ENCODE peak calls at places on chromosomes 4 and X, in four cellular contexts. One of them, this sample, is unnamed.

GRCh38 chr4:129532573-129532972 is 436.6 kb downstream of the C4orf33 start:
- DNase-seq in GM13977: no peak
- DNase-seq in MCF 10A: no peak
- DNase-seq in AG04450: no peak
- DNase-seq in this sample: no peak

GRCh38 chr4:40948017-40948416 is 198.3 kb downstream of the NSUN7 start:
- DNase-seq in GM13977: no peak
- DNase-seq in MCF 10A: no peak
- DNase-seq in AG04450: no peak
- DNase-seq in this sample: no peak

GRCh38 chrX:9312922-9313867 is 151.7 kb upstream of the TBL1X start:
- DNase-seq in GM13977: peak
- DNase-seq in MCF 10A: peak
- DNase-seq in AG04450: no peak
- DNase-seq in this sample: no peak

GRCh38 chr4:155610143-155610542 is 56.5 kb upstream of the GUCY1A1 start:
- DNase-seq in GM13977: no peak
- DNase-seq in MCF 10A: no peak
- DNase-seq in AG04450: no peak
- DNase-seq in this sample: no peak

GRCh38 chrX:3244203-3244743 is 102.2 kb downstream of the MXRA5 start:
- DNase-seq in GM13977: no peak
- DNase-seq in MCF 10A: no peak
- DNase-seq in AG04450: peak
- DNase-seq in this sample: peak

GRCh38 chr4:134668237-134668636 is 466.6 kb upstream of the PABPC4L start:
- DNase-seq in GM13977: no peak
- DNase-seq in MCF 10A: peak
- DNase-seq in AG04450: no peak
- DNase-seq in this sample: no peak

GRCh38 chr4:78100060-78100459 is 42.9 kb downstream of the FRAS1 start:
- DNase-seq in GM13977: no peak
- DNase-seq in MCF 10A: no peak
- DNase-seq in AG04450: no peak
- DNase-seq in this sample: no peak

GRCh38 chr4:636628-636950 is 11.2 kb downstream of the PDE6B start:
- DNase-seq in GM13977: no peak
- DNase-seq in MCF 10A: no peak
- DNase-seq in AG04450: no peak
- DNase-seq in this sample: no peak

GRCh38 chr4:91057871-91058270 is 930.7 kb downstream of the CCSER1 start:
- DNase-seq in GM13977: no peak
- DNase-seq in MCF 10A: peak
- DNase-seq in AG04450: no peak
- DNase-seq in this sample: no peak

GRCh38 chr4:37685211-37685725 is 908 bp downstream of the RELL1 start:
- DNase-seq in GM13977: no peak
- DNase-seq in MCF 10A: peak
- DNase-seq in AG04450: peak
- DNase-seq in this sample: no peak

GRCh38 chr4:166324321-166324720 is 451.3 kb downstream of the TLL1 start:
- DNase-seq in GM13977: no peak
- DNase-seq in MCF 10A: peak
- DNase-seq in AG04450: no peak
- DNase-seq in this sample: no peak

GRCh38 chr4:41022116-41022515 is 192.2 kb downstream of the APBB2 start:
- DNase-seq in GM13977: no peak
- DNase-seq in MCF 10A: no peak
- DNase-seq in AG04450: no peak
- DNase-seq in this sample: peak

GRCh38 chr4:100114909-100115308 is 75.4 kb downstream of the DDIT4L start:
- DNase-seq in GM13977: no peak
- DNase-seq in MCF 10A: no peak
- DNase-seq in AG04450: no peak
- DNase-seq in this sample: no peak

GRCh38 chr4:93646225-93646930 is 182.2 kb upstream of the ATOH1 start:
- DNase-seq in GM13977: no peak
- DNase-seq in MCF 10A: peak
- DNase-seq in AG04450: no peak
- DNase-seq in this sample: no peak

GRCh38 chrX:6226646-6227444 is 1.8 kb downstream of the NLGN4X start:
- DNase-seq in GM13977: no peak
- DNase-seq in MCF 10A: no peak
- DNase-seq in AG04450: no peak
- DNase-seq in this sample: no peak

DNA sequence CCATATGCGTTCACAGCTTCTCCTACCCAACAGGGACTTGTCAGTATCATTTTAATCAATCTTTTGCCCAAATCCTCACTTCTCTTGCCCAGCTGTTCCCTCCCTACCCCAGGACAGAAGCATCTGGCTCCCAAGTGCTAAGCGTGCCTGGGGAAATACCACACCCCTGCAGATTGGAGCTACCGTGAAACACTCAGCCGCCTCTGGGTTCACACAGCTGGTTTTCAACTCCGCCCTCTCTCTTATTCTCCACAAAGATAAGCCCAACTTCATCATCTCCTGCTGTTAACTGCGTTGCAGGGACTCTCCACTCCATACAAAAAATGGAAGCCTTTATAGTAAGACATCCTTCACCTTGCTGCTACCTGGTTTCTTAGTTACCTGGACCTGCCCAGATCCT is 147.3 kb upstream of the FTHL17 start:
- DNase-seq in GM13977: no peak
- DNase-seq in MCF 10A: no peak
- DNase-seq in AG04450: no peak
- DNase-seq in this sample: no peak
- TF ChIP-seq CTCF in GM13977: no peak
- TF ChIP-seq CTCF in MCF 10A: no peak
- TF ChIP-seq CTCF in AG04450: no peak
- TF ChIP-seq CTCF in this sample: no peak

GRCh38 chr4:15878011-15878410 is 60.5 kb downstream of the FGFBP1 start:
- DNase-seq in GM13977: no peak
- DNase-seq in MCF 10A: no peak
- DNase-seq in AG04450: no peak
- DNase-seq in this sample: no peak
- TF ChIP-seq CTCF in GM13977: peak
- TF ChIP-seq CTCF in MCF 10A: no peak
- TF ChIP-seq CTCF in AG04450: no peak
- TF ChIP-seq CTCF in this sample: no peak

GRCh38 chr4:85776091-85776490 is 301.1 kb downstream of the ARHGAP24 start:
- DNase-seq in GM13977: no peak
- DNase-seq in MCF 10A: no peak
- DNase-seq in AG04450: no peak
- DNase-seq in this sample: no peak

GRCh38 chr4:85772470-85772869 is 297.5 kb downstream of the ARHGAP24 start:
- DNase-seq in GM13977: no peak
- DNase-seq in MCF 10A: no peak
- DNase-seq in AG04450: no peak
- DNase-seq in this sample: no peak

GRCh38 chr4:85774489-85774888 is 299.5 kb downstream of the ARHGAP24 start:
- DNase-seq in GM13977: no peak
- DNase-seq in MCF 10A: no peak
- DNase-seq in AG04450: no peak
- DNase-seq in this sample: no peak

GRCh38 chr4:85774000-85774399 is 299.1 kb downstream of the ARHGAP24 start:
- DNase-seq in GM13977: no peak
- DNase-seq in MCF 10A: no peak
- DNase-seq in AG04450: no peak
- DNase-seq in this sample: no peak

DNA sequence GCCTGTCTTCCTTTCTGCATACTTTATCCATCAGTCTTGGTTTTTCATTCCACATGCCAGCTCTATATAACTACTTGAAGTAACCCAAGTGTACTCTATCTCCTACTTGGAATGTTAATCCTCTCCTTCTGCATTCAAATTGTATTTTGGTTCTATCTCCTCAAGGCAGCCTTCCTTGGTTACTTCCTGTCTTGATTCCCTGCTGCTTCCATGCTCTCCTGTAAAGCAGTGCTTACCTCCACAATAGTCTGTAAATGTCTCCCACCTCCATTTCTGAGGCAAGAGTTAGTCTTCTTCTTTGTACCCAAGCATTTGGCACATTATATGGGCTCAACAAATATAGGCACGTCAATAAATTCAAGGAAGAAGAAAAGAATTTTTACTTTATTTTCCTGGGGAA is 298.4 kb downstream of the ARHGAP24 start:
- DNase-seq in GM13977: no peak
- DNase-seq in MCF 10A: no peak
- DNase-seq in AG04450: no peak
- DNase-seq in this sample: no peak
- TF ChIP-seq CTCF in GM13977: no peak
- TF ChIP-seq CTCF in MCF 10A: no peak
- TF ChIP-seq CTCF in AG04450: no peak
- TF ChIP-seq CTCF in this sample: no peak

GRCh38 chrX:26918633-26919032 is 544.5 kb downstream of the PPP4R3C start:
- DNase-seq in GM13977: peak
- DNase-seq in MCF 10A: peak
- DNase-seq in AG04450: no peak
- DNase-seq in this sample: no peak
- TF ChIP-seq CTCF in GM13977: peak
- TF ChIP-seq CTCF in MCF 10A: peak
- TF ChIP-seq CTCF in AG04450: no peak
- TF ChIP-seq CTCF in this sample: no peak

GRCh38 chr4:57159866-57160265 is 49.7 kb upstream of the IGFBP7 start:
- DNase-seq in GM13977: no peak
- DNase-seq in MCF 10A: peak
- DNase-seq in AG04450: no peak
- DNase-seq in this sample: no peak

GRCh38 chr4:57158762-57159161 is 48.6 kb upstream of the IGFBP7 start:
- DNase-seq in GM13977: no peak
- DNase-seq in MCF 10A: no peak
- DNase-seq in AG04450: no peak
- DNase-seq in this sample: no peak

GRCh38 chr4:57157611-57158137 is 47.5 kb upstream of the IGFBP7 start:
- DNase-seq in GM13977: no peak
- DNase-seq in MCF 10A: no peak
- DNase-seq in AG04450: no peak
- DNase-seq in this sample: no peak

GRCh38 chr4:57156242-57156990 is 46.2 kb upstream of the IGFBP7 start:
- DNase-seq in GM13977: no peak
- DNase-seq in MCF 10A: peak
- DNase-seq in AG04450: no peak
- DNase-seq in this sample: no peak

GRCh38 chr4:57158221-57158620 is 48.0 kb upstream of the IGFBP7 start:
- DNase-seq in GM13977: no peak
- DNase-seq in MCF 10A: no peak
- DNase-seq in AG04450: no peak
- DNase-seq in this sample: no peak
- TF ChIP-seq CTCF in GM13977: no peak
- TF ChIP-seq CTCF in MCF 10A: no peak
- TF ChIP-seq CTCF in AG04450: peak
- TF ChIP-seq CTCF in this sample: no peak

DNA sequence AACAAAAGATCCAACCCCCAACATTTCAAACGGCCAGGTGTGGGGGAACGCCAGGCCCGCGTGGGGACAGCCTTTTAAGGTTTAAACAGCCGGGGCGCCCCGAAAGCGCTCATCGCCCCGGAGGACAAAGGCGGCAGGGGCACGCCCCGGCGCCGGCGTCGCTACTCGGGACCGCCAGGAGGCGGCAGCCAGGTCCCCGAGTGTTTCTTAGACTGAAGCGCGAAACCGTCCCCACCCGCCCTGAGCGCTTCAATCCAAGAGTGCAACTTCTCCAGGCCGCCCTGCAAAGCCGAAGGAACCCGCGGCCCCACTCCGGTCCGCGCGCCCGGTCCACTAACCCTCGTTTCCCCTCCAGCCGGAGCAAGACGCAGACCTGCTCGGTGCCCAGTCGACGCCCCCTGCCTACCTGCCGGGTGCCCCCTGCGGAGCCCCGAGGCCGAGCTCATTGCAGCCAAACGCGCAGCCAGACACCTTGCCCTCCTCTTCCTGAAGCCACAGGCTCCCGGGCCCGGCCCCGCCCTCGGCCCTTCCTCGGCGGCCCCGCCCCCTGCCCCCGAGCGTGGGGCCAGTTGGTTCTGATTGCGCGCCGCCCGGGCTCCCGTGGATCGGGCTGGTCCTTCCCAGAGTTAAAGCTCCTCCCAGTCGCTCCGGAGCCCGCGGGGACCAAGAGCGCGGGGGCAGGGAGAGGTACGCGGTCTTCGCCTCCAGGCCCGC is at the start of gene CASP6:
- DNase-seq in GM13977: peak
- DNase-seq in MCF 10A: peak
- DNase-seq in AG04450: peak
- DNase-seq in this sample: no peak
- TF ChIP-seq CTCF in GM13977: peak
- TF ChIP-seq CTCF in MCF 10A: peak
- TF ChIP-seq CTCF in AG04450: peak
- TF ChIP-seq CTCF in this sample: peak

GRCh38 chr4:10893417-10893816 is 208.8 kb upstream of the CLNK start:
- DNase-seq in GM13977: peak
- DNase-seq in MCF 10A: peak
- DNase-seq in AG04450: no peak
- DNase-seq in this sample: no peak
- TF ChIP-seq CTCF in GM13977: peak
- TF ChIP-seq CTCF in MCF 10A: no peak
- TF ChIP-seq CTCF in AG04450: peak
- TF ChIP-seq CTCF in this sample: peak

GRCh38 chrX:129981207-129981553 is 1.3 kb upstream of the BCORL1 start:
- DNase-seq in GM13977: no peak
- DNase-seq in MCF 10A: no peak
- DNase-seq in AG04450: no peak
- DNase-seq in this sample: no peak

GRCh38 chrX:129980540-129981206 is 1.8 kb upstream of the BCORL1 start:
- DNase-seq in GM13977: peak
- DNase-seq in MCF 10A: no peak
- DNase-seq in AG04450: no peak
- DNase-seq in this sample: no peak

GRCh38 chrX:129980043-129980442 is 2.4 kb upstream of the BCORL1 start:
- DNase-seq in GM13977: peak
- DNase-seq in MCF 10A: no peak
- DNase-seq in AG04450: no peak
- DNase-seq in this sample: no peak

GRCh38 chrX:129982300-129983246 is at the start of gene BCORL1:
- DNase-seq in GM13977: peak
- DNase-seq in MCF 10A: peak
- DNase-seq in AG04450: peak
- DNase-seq in this sample: peak

GRCh38 chrX:129981752-129982299 is 609 bp upstream of the BCORL1 start:
- DNase-seq in GM13977: peak
- DNase-seq in MCF 10A: no peak
- DNase-seq in AG04450: no peak
- DNase-seq in this sample: no peak
- TF ChIP-seq CTCF in GM13977: no peak
- TF ChIP-seq CTCF in MCF 10A: no peak
- TF ChIP-seq CTCF in AG04450: no peak
- TF ChIP-seq CTCF in this sample: no peak

GRCh38 chrX:76555816-76556215 is 128.3 kb downstream of the MAGEE1 start:
- DNase-seq in GM13977: no peak
- DNase-seq in MCF 10A: peak
- DNase-seq in AG04450: no peak
- DNase-seq in this sample: no peak
- TF ChIP-seq CTCF in GM13977: peak
- TF ChIP-seq CTCF in MCF 10A: no peak
- TF ChIP-seq CTCF in AG04450: no peak
- TF ChIP-seq CTCF in this sample: no peak